ENCODE peak calls at places on chromosomes 16 and 17, in seven cellular contexts. G is OCI-LY7, L is MM.1S, Z is hepatocyte, J is GM23338, P is neural progenitor cell, E is PC-3. X is an unnamed sample.

GRCh38 chr16:5649762-5650445 is 552.3 kb upstream of the EEF2KMT start:
- DNase-seq in G (no peak), L (no peak), Z (no peak), J (peak; percentile 8), P (no peak), E (no peak), X (no peak)

GRCh38 chr16:3179651-3180050 is 8.4 kb upstream of the OR1F1 start:
- DNase-seq in G (no peak), L (no peak), Z (no peak), J (no peak), P (no peak), E (no peak), X (no peak)

GRCh38 chr17:68646626-68647526 is 45.7 kb upstream of the FAM20A start:
- DNase-seq in G (no peak), L (no peak), Z (no peak), J (no peak), P (no peak), E (peak; percentile 88), X (peak; percentile 21)

GRCh38 chr17:81396722-81397313 is 1.6 kb downstream of the BAHCC1 start:
- DNase-seq in G (no peak), L (no peak), Z (no peak), J (peak; percentile 85), P (peak; percentile 98), E (peak; percentile 53), X (peak; percentile 66)

GRCh38 chr17:65495255-65496060 is 66.0 kb downstream of the AXIN2 start:
- DNase-seq in G (no peak), L (peak; percentile 81), Z (peak; percentile 42), J (peak; percentile 91), P (peak; percentile 88), E (no peak), X (no peak)

GRCh38 chr17:27276653-27277156 is 17.2 kb upstream of the WSB1 start:
- DNase-seq in G (no peak), L (no peak), Z (peak; percentile 49), J (peak; percentile 95), P (peak; percentile 81), E (no peak), X (no peak)

GRCh38 chr16:69613283-69614154 is 47.8 kb downstream of the NFAT5 start:
- DNase-seq in G (no peak), L (no peak), Z (peak; percentile 48), J (no peak), P (no peak), E (peak; percentile 67), X (peak; percentile 70)

GRCh38 chr17:2602597-2603017 is 9.2 kb downstream of the PAFAH1B1 start:
- DNase-seq in G (no peak), L (no peak), Z (no peak), J (no peak), P (no peak), E (peak; percentile 53), X (no peak)

GRCh38 chr16:53081686-53082407 is 27.1 kb downstream of the CHD9 start:
- DNase-seq in G (no peak), L (no peak), Z (no peak), J (no peak), P (no peak), E (no peak), X (no peak)

GRCh38 chr17:72580321-72581127 is 459.7 kb downstream of the SOX9 start:
- DNase-seq in G (no peak), L (no peak), Z (peak; percentile 82), J (no peak), P (no peak), E (peak; percentile 94), X (no peak)

GRCh38 chr17:35748323-35748960 is 4.6 kb downstream of the GAS2L2 start:
- DNase-seq in G (no peak), L (no peak), Z (no peak), J (no peak), P (no peak), E (peak; percentile 24), X (no peak)

GRCh38 chr17:5557990-5558389 is 26.3 kb downstream of the NLRP1 start:
- DNase-seq in G (no peak), L (no peak), Z (no peak), J (no peak), P (no peak), E (no peak), X (no peak)

GRCh38 chr16:56190903-56191806 is at the start of gene GNAO1:
- DNase-seq in G (no peak), L (peak; percentile 26), Z (peak; percentile 89), J (peak; percentile 86), P (peak; percentile 93), E (peak; percentile 5), X (peak; percentile 62)

GRCh38 chr16:10961231-10961630 is 16.9 kb downstream of the CLEC16A start:
- DNase-seq in G (no peak), L (no peak), Z (peak; percentile 65), J (no peak), P (no peak), E (no peak), X (peak; percentile 97)

GRCh38 chr16:50645858-50646257 is 35.3 kb downstream of the SNX20 start:
- DNase-seq in G (no peak), L (no peak), Z (peak; percentile 37), J (no peak), P (peak; percentile 58), E (no peak), X (no peak)

GRCh38 chr16:68229431-68230175 is 6.3 kb downstream of the ESRP2 start:
- DNase-seq in G (peak; percentile 71), L (peak; percentile 48), Z (peak; percentile 80), J (peak; percentile 73), P (peak; percentile 69), E (peak; percentile 64), X (peak; percentile 86)

GRCh38 chr16:25563700-25564099 is 128.1 kb upstream of the HS3ST4 start:
- DNase-seq in G (no peak), L (no peak), Z (no peak), J (no peak), P (no peak), E (no peak), X (no peak)

DNA sequence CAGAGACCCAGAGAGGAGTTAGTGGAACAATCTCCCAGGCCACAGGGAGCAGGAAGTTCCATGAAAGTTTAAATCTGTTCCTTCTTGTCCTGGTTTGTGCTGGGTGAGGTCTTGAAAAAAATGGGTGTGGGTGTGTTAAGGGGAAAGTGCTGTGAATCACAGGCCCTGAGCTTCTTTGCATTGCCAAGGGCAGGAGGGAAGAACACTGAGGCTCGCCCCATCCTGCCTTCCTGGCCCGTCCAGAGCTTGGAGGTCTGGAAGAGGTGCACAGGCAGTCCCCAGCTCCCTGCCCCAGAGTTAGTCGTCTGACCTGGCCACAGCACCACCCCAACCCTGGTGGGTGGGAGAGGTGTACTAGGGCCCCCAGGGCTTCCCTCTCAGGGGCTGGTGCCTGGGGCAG is 2.4 kb downstream of the ADORA2B start:
- DNase-seq in G (no peak), L (no peak), Z (no peak), J (no peak), P (no peak), E (peak; percentile 77), X (peak; percentile 81)
- H3K79me2 ChIP-seq in G (no peaks in the 10 kb centered on the region), L (no peaks in the 10 kb centered on the region), Z (peaks cover 24% of the 10 kb centered on the region), J (no peaks in the 10 kb centered on the region), P (no peaks in the 10 kb centered on the region), E (peaks cover 73% of the 10 kb centered on the region), X (peaks cover 24% of the 10 kb centered on the region)

GRCh38 chr17:55959756-55960155 is 193.5 kb upstream of the ANKFN1 start:
- DNase-seq in G (no peak), L (no peak), Z (no peak), J (no peak), P (no peak), E (no peak), X (no peak)
- TF ChIP-seq EZH2phosphoT487 in G (no peak), L (no peak), Z (no peak), J (no peak), P (no peak), E (no peak), X (no peak)

GRCh38 chr17:6702567-6703215 is 10.5 kb downstream of the SLC13A5 start:
- DNase-seq in G (no peak), L (no peak), Z (no peak), J (no peak), P (no peak), E (no peak), X (no peak)

GRCh38 chr17:6700948-6701307 is 12.2 kb downstream of the SLC13A5 start:
- DNase-seq in G (no peak), L (no peak), Z (no peak), J (no peak), P (no peak), E (no peak), X (no peak)

GRCh38 chr17:6698004-6698403 is 15.2 kb downstream of the SLC13A5 start:
- DNase-seq in G (no peak), L (no peak), Z (no peak), J (no peak), P (no peak), E (no peak), X (no peak)

GRCh38 chr17:6701719-6702118 is 11.4 kb downstream of the SLC13A5 start:
- DNase-seq in G (peak; percentile 53), L (no peak), Z (peak; percentile 47), J (peak; percentile 93), P (peak; percentile 86), E (peak; percentile 48), X (peak; percentile 64)

GRCh38 chr17:6699997-6700947 is 12.9 kb downstream of the SLC13A5 start:
- DNase-seq in G (no peak), L (no peak), Z (peak; percentile 46), J (no peak), P (no peak), E (no peak), X (no peak)
- H3K27ac ChIP-seq in G (no peak overlapping the region), L (no peak overlapping the region), Z (peak overlapping the region; percentile 50), J (no peak overlapping the region), P (no peak overlapping the region), E (no peak overlapping the region), X (no peak overlapping the region)

GRCh38 chr16:1780677-1781072 is 1.7 kb downstream of the SPSB3 start:
- DNase-seq in G (no peak), L (no peak), Z (no peak), J (no peak), P (no peak), E (no peak), X (no peak)

GRCh38 chr16:1782408-1783247 is at the start of the genes NUBP2 and SPSB3:
- DNase-seq in G (peak; percentile 100), L (peak; percentile 100), Z (peak; percentile 100), J (peak; percentile 100), P (peak; percentile 100), E (peak; percentile 98), X (peak; percentile 100)

GRCh38 chr16:1781254-1781653 is 1.1 kb downstream of the SPSB3 start:
- DNase-seq in G (no peak), L (no peak), Z (no peak), J (no peak), P (no peak), E (no peak), X (no peak)

GRCh38 chr16:1779741-1780676 is 2.4 kb downstream of the SPSB3 start:
- DNase-seq in G (no peak), L (no peak), Z (no peak), J (no peak), P (no peak), E (no peak), X (no peak)

DNA sequence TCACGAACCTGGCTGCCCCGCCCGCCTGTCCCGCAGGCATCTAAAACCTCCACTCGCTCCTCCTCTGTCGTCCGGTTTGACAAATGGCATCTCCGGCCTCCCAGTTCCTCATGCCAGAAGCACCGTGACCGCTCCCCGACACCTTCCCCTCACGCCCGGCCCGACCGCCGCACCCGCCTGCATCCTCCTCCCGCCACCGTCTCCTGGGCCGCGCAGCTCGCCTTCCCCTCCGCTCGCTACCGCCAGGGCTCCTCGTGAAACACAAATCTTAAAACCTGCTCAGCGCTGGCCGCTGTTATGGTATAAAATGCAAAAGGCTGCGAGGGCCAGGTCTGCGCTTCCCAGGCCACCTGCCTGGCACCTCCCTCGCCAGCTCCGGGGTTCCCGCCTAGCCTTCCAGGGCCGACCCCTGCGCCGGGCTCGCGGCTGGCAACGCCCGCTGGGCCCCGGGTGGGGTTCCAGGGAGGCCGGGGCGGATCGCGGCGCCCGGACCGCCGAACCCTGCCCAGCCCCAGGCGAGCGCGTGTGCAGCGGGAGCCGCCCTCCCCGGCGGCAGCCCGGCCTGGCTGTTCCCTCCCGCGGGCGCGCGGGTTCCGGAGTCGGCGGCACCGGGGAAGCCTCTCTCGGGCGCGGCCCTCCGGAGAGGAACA is 488 bp downstream of the SPSB3 start:
- DNase-seq in G (peak; percentile 36), L (peak; percentile 25), Z (no peak), J (peak; percentile 63), P (peak; percentile 53), E (no peak), X (peak; percentile 72)
- H3K79me2 ChIP-seq in G (peaks cover 22% of the 10 kb centered on the region), L (peaks cover 68% of the 10 kb centered on the region), Z (peaks cover 53% of the 10 kb centered on the region), J (peaks cover 35% of the 10 kb centered on the region), P (peaks cover 43% of the 10 kb centered on the region), E (peaks cover 49% of the 10 kb centered on the region), X (peaks cover 52% of the 10 kb centered on the region)

X was measured in GM23248.